ENCODE peak calls at places on chromosome 13, in five cellular contexts. S is LHCN-M2, W is neuronal stem cell, P is MV-4-11, V is tibial nerve. F is an unnamed sample.

GRCh38 chr13:109198585-109198984 is 569.2 kb downstream of the MYO16 start:
- DNase-seq in S (no peak), W (no peak), P (no peak), V (no peak), F (no peak)

GRCh38 chr13:105817011-105817410 is 718.5 kb downstream of the EFNB2 start:
- DNase-seq in S (no peak), W (no peak), P (no peak), V (no peak), F (no peak)

GRCh38 chr13:20291675-20292074 is 59.6 kb upstream of the GJB6 start:
- DNase-seq in S (no peak), W (no peak), P (no peak), V (no peak), F (no peak)

GRCh38 chr13:100646030-100646673 is 28.4 kb downstream of the TMTC4 start:
- DNase-seq in S (peak), W (no peak), P (no peak), V (no peak), F (peak)

GRCh38 chr13:42047561-42048322 is 706 bp upstream of the DGKH start:
- DNase-seq in S (peak), W (peak), P (peak), V (peak), F (peak)

GRCh38 chr13:112062047-112062618 is 4.8 kb upstream of the SOX1 start:
- DNase-seq in S (no peak), W (no peak), P (no peak), V (no peak), F (no peak)

GRCh38 chr13:63299995-63300394 is 1884.3 kb upstream of the PCDH20 start:
- DNase-seq in S (no peak), W (peak), P (no peak), V (no peak), F (no peak)

GRCh38 chr13:32278456-32278855 is 36.7 kb downstream of the ZAR1L start:
- DNase-seq in S (peak), W (no peak), P (no peak), V (no peak), F (peak)

GRCh38 chr13:41077475-41077874 is 16.2 kb downstream of the WBP4 start:
- DNase-seq in S (no peak), W (no peak), P (no peak), V (no peak), F (no peak)

GRCh38 chr13:104206450-104207044 is 1140.3 kb upstream of the SLC10A2 start:
- DNase-seq in S (no peak), W (no peak), P (no peak), V (no peak), F (no peak)

GRCh38 chr13:25335856-25336255 is 34.4 kb downstream of the NUP58 start:
- DNase-seq in S (no peak), W (no peak), P (no peak), V (no peak), F (no peak)

GRCh38 chr13:109868583-109869311 is 82.4 kb upstream of the IRS2 start:
- DNase-seq in S (peak), W (no peak), P (no peak), V (no peak), F (no peak)

GRCh38 chr13:92900455-92900854 is 326.2 kb upstream of the GPC6 start:
- DNase-seq in S (peak), W (no peak), P (no peak), V (no peak), F (peak)

GRCh38 chr13:48210178-48210577 is 22.8 kb upstream of the ITM2B start:
- DNase-seq in S (peak), W (no peak), P (peak), V (no peak), F (no peak)

GRCh38 chr13:41271456-41272285 is 8.3 kb upstream of the MTRF1 start:
- DNase-seq in S (no peak), W (no peak), P (no peak), V (no peak), F (no peak)

GRCh38 chr13:33639158-33639557 is 178.8 kb upstream of the RFC3 start:
- DNase-seq in S (peak), W (no peak), P (peak), V (peak), F (peak)

GRCh38 chr13:108508263-108508662 is 121.1 kb upstream of the MYO16 start:
- DNase-seq in S (no peak), W (peak), P (peak), V (no peak), F (no peak)

GRCh38 chr13:48585456-48585840 is 52.6 kb upstream of the RCBTB2 start:
- DNase-seq in S (peak), W (peak), P (peak), V (no peak), F (peak)

GRCh38 chr13:35057858-35058257 is 115.8 kb downstream of the NBEA start:
- DNase-seq in S (no peak), W (no peak), P (no peak), V (no peak), F (no peak)

GRCh38 chr13:29538625-29538976 is 56.9 kb downstream of the SLC7A1 start:
- DNase-seq in S (no peak), W (no peak), P (no peak), V (no peak), F (no peak)

GRCh38 chr13:27270594-27271520 is at the start of gene RASL11A:
- DNase-seq in S (peak), W (peak), P (peak), V (peak), F (peak)

GRCh38 chr13:39036212-39036611 is 1.7 kb downstream of the PROSER1 start:
- DNase-seq in S (no peak), W (no peak), P (no peak), V (no peak), F (no peak)

GRCh38 chr13:114020750-114021463 is 47.0 kb upstream of the C13orf46 start:
- DNase-seq in S (no peak), W (no peak), P (no peak), V (no peak), F (no peak)

GRCh38 chr13:76991432-76991795 is 467 bp upstream of the CLN5 start:
- DNase-seq in S (no peak), W (peak), P (no peak), V (no peak), F (peak)

GRCh38 chr13:20254076-20254475 is 22.0 kb upstream of the GJB6 start:
- DNase-seq in S (no peak), W (no peak), P (no peak), V (no peak), F (no peak)